ENCODE peak calls at places on chromosomes 13 and 19, in five cellular contexts. One of them, this sample, is unnamed.

GRCh38 chr13:51997641-51998330 is 13.5 kb downstream of the ATP7B start:
- DNase-seq in breast epithelium: no peak
- DNase-seq in testis: no peak
- DNase-seq in adrenal gland: no peak
- DNase-seq in tibial nerve: no peak
- DNase-seq in this sample: no peak

GRCh38 chr13:77874406-77874805 is 44.2 kb downstream of the EDNRB start:
- DNase-seq in breast epithelium: no peak
- DNase-seq in adrenal gland: no peak
- DNase-seq in tibial nerve: no peak
- DNase-seq in testis: no peak
- DNase-seq in this sample: no peak

GRCh38 chr19:30065680-30066606 is 123.9 kb downstream of the URI1 start:
- DNase-seq in breast epithelium: no peak
- DNase-seq in tibial nerve: no peak
- DNase-seq in adrenal gland: peak; percentile 25
- DNase-seq in testis: no peak
- DNase-seq in this sample: no peak

GRCh38 chr13:32256243-32256642 is 58.9 kb downstream of the ZAR1L start:
- DNase-seq in breast epithelium: no peak
- DNase-seq in tibial nerve: no peak
- DNase-seq in testis: no peak
- DNase-seq in adrenal gland: no peak
- DNase-seq in this sample: no peak

GRCh38 chr13:27728271-27728670 is 64.0 kb upstream of the GSX1 start:
- DNase-seq in tibial nerve: no peak
- DNase-seq in adrenal gland: no peak
- DNase-seq in testis: no peak
- DNase-seq in breast epithelium: no peak
- DNase-seq in this sample: no peak

GRCh38 chr13:35190241-35190640 is 248.2 kb downstream of the NBEA start:
- DNase-seq in breast epithelium: no peak
- DNase-seq in tibial nerve: no peak
- DNase-seq in adrenal gland: no peak
- DNase-seq in testis: no peak
- DNase-seq in this sample: no peak

GRCh38 chr19:37718357-37718756 is 1.2 kb downstream of the ZNF607 start:
- DNase-seq in tibial nerve: no peak
- DNase-seq in breast epithelium: no peak
- DNase-seq in adrenal gland: no peak
- DNase-seq in testis: no peak
- DNase-seq in this sample: no peak

GRCh38 chr19:40191836-40192646 is 815 bp downstream of the MAP3K10 start:
- DNase-seq in tibial nerve: no peak
- DNase-seq in testis: peak; percentile 27
- DNase-seq in breast epithelium: no peak
- DNase-seq in adrenal gland: no peak
- DNase-seq in this sample: no peak

GRCh38 chr19:42176649-42176989 is 40.9 kb downstream of the DEDD2 start:
- DNase-seq in breast epithelium: no peak
- DNase-seq in testis: no peak
- DNase-seq in tibial nerve: no peak
- DNase-seq in adrenal gland: no peak
- DNase-seq in this sample: no peak

GRCh38 chr13:22789916-22790315 is 390.9 kb upstream of the SGCG start:
- DNase-seq in tibial nerve: no peak
- DNase-seq in testis: no peak
- DNase-seq in adrenal gland: no peak
- DNase-seq in breast epithelium: no peak
- DNase-seq in this sample: no peak

GRCh38 chr13:111265701-111266035 is 54.8 kb upstream of the TEX29 start:
- DNase-seq in testis: no peak
- DNase-seq in adrenal gland: no peak
- DNase-seq in tibial nerve: no peak
- DNase-seq in breast epithelium: no peak
- DNase-seq in this sample: no peak

GRCh38 chr13:111262281-111262680 is 58.2 kb upstream of the TEX29 start:
- DNase-seq in tibial nerve: no peak
- DNase-seq in testis: no peak
- DNase-seq in adrenal gland: no peak
- DNase-seq in breast epithelium: no peak
- DNase-seq in this sample: no peak

GRCh38 chr13:111265006-111265700 is 55.3 kb upstream of the TEX29 start:
- DNase-seq in adrenal gland: no peak
- DNase-seq in tibial nerve: no peak
- DNase-seq in testis: no peak
- DNase-seq in breast epithelium: no peak
- DNase-seq in this sample: no peak

GRCh38 chr13:111262715-111263114 is 57.7 kb upstream of the TEX29 start:
- DNase-seq in tibial nerve: no peak
- DNase-seq in breast epithelium: no peak
- DNase-seq in adrenal gland: peak; percentile 44
- DNase-seq in testis: no peak
- DNase-seq in this sample: no peak

DNA sequence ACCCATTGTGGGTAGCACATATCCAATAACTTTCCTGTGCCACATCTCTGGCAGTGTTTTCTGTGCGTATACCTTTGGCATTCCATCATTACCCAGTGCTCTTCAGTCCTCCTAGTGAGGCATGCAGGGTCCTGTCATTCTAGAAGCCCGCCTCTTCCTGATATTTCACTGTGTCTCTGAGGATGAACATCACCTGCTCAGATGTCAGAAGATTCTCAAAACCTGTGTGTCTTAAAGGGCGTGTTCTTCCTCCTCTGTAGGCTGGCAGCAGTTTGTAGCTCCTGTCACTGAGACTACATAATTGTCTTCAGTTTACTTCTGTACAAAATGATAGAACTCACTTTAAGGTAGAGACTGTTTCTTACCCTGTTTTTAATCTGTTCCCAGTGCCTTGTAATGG is 56.9 kb upstream of the TEX29 start:
- DNase-seq in breast epithelium: no peak
- DNase-seq in tibial nerve: no peak
- DNase-seq in testis: no peak
- DNase-seq in adrenal gland: no peak
- DNase-seq in this sample: no peak
- TF ChIP-seq POLR2A in breast epithelium: no peak
- TF ChIP-seq POLR2A in tibial nerve: no peak
- TF ChIP-seq POLR2A in testis: no peak
- TF ChIP-seq POLR2A in adrenal gland: no peak
- TF ChIP-seq POLR2A in this sample: no peak

GRCh38 chr19:39115105-39115847 is 10.3 kb upstream of the PAK4 start:
- DNase-seq in breast epithelium: no peak
- DNase-seq in testis: no peak
- DNase-seq in adrenal gland: no peak
- DNase-seq in tibial nerve: no peak
- DNase-seq in this sample: no peak
- TF ChIP-seq POLR2A in breast epithelium: no peak
- TF ChIP-seq POLR2A in testis: no peak
- TF ChIP-seq POLR2A in adrenal gland: no peak
- TF ChIP-seq POLR2A in tibial nerve: no peak
- TF ChIP-seq POLR2A in this sample: no peak

GRCh38 chr13:109165417-109165904 is 536.0 kb downstream of the MYO16 start:
- DNase-seq in tibial nerve: no peak
- DNase-seq in adrenal gland: no peak
- DNase-seq in breast epithelium: no peak
- DNase-seq in testis: no peak
- DNase-seq in this sample: no peak

GRCh38 chr13:109172099-109172498 is 542.7 kb downstream of the MYO16 start:
- DNase-seq in testis: no peak
- DNase-seq in tibial nerve: no peak
- DNase-seq in breast epithelium: no peak
- DNase-seq in adrenal gland: no peak
- DNase-seq in this sample: no peak

GRCh38 chr13:109163052-109163413 is 533.6 kb downstream of the MYO16 start:
- DNase-seq in adrenal gland: no peak
- DNase-seq in tibial nerve: no peak
- DNase-seq in breast epithelium: no peak
- DNase-seq in testis: no peak
- DNase-seq in this sample: no peak

GRCh38 chr13:109162248-109163051 is 533.0 kb downstream of the MYO16 start:
- DNase-seq in adrenal gland: no peak
- DNase-seq in breast epithelium: no peak
- DNase-seq in testis: no peak
- DNase-seq in tibial nerve: no peak
- DNase-seq in this sample: no peak

GRCh38 chr13:109166807-109167206 is 537.4 kb downstream of the MYO16 start:
- DNase-seq in tibial nerve: peak; percentile 14
- DNase-seq in testis: peak; percentile 24
- DNase-seq in breast epithelium: no peak
- DNase-seq in adrenal gland: no peak
- DNase-seq in this sample: peak; percentile 24
- TF ChIP-seq POLR2A in tibial nerve: no peak
- TF ChIP-seq POLR2A in testis: no peak
- TF ChIP-seq POLR2A in breast epithelium: no peak
- TF ChIP-seq POLR2A in adrenal gland: no peak
- TF ChIP-seq POLR2A in this sample: no peak

GRCh38 chr19:1652471-1653299 is at the start of gene TCF3:
- DNase-seq in testis: peak; percentile 99
- DNase-seq in breast epithelium: peak; percentile 98
- DNase-seq in tibial nerve: peak; percentile 98
- DNase-seq in adrenal gland: peak; percentile 99
- DNase-seq in this sample: peak; percentile 94
- TF ChIP-seq POLR2A in testis: no peak
- TF ChIP-seq POLR2A in breast epithelium: no peak
- TF ChIP-seq POLR2A in tibial nerve: peak; percentile 45
- TF ChIP-seq POLR2A in adrenal gland: peak; percentile 60
- TF ChIP-seq POLR2A in this sample: peak; percentile 20

This sample was measured in gastrocnemius medialis.